ENCODE peak calls at places on chromosome 10, in four cellular contexts. J is IMR-90, Z is foreskin fibroblast, G is heart right ventricle. Y is an unnamed sample.

GRCh38 chr10:1498746-1499343 is 238.5 kb downstream of the ADARB2 start:
- DNase-seq in J (no peak), Z (no peak), G (no peak), Y (no peak)

GRCh38 chr10:4281207-4281825 is 496.3 kb upstream of the KLF6 start:
- DNase-seq in J (no peak), Z (peak; percentile 65), G (no peak), Y (no peak)

GRCh38 chr10:109593686-109594085 is 329.6 kb downstream of the XPNPEP1 start:
- DNase-seq in J (no peak), Z (no peak), G (no peak), Y (no peak)

GRCh38 chr10:102743078-102743587 is 615 bp upstream of the WBP1L start:
- DNase-seq in J (no peak), Z (no peak), G (no peak), Y (no peak)

GRCh38 chr10:95243318-95243617 is 47.5 kb downstream of the PDLIM1 start:
- DNase-seq in J (no peak), Z (no peak), G (no peak), Y (no peak)

GRCh38 chr10:122232781-122233180 is 38.3 kb upstream of the BTBD16 start:
- DNase-seq in J (peak; percentile 95), Z (peak; percentile 24), G (no peak), Y (peak; percentile 53)

GRCh38 chr10:13815766-13816165 is 229.0 kb downstream of the PRPF18 start:
- DNase-seq in J (peak; percentile 82), Z (peak; percentile 41), G (no peak), Y (no peak)

GRCh38 chr10:59098387-59098786 is 78.1 kb upstream of the PHYHIPL start:
- DNase-seq in J (peak; percentile 65), Z (peak; percentile 72), G (no peak), Y (peak; percentile 32)

GRCh38 chr10:43070121-43071085 is 6.5 kb upstream of the RET start:
- DNase-seq in J (no peak), Z (no peak), G (no peak), Y (no peak)

GRCh38 chr10:110664483-110665420 is 20.6 kb downstream of the RBM20 start:
- DNase-seq in J (peak; percentile 96), Z (peak; percentile 76), G (no peak), Y (peak; percentile 81)

GRCh38 chr10:110165239-110165638 is 42.2 kb upstream of the MXI1 start:
- DNase-seq in J (no peak), Z (no peak), G (no peak), Y (no peak)

GRCh38 chr10:19817251-19818046 is 1.2 kb downstream of the PLXDC2 start:
- DNase-seq in J (no peak), Z (no peak), G (peak; percentile 18), Y (no peak)

GRCh38 chr10:104072786-104073185 is 12.9 kb downstream of the COL17A1 start:
- DNase-seq in J (peak; percentile 7), Z (no peak), G (no peak), Y (no peak)
- H3K4me3 ChIP-seq in J (no peak overlapping the region), Z (no peak overlapping the region), G (no peak overlapping the region), Y (no peak overlapping the region)

GRCh38 chr10:113983552-113983951 is 60.1 kb upstream of the ADRB1 start:
- DNase-seq in J (no peak), Z (no peak), G (no peak), Y (no peak)
- TF ChIP-seq CTCF in J (no peak), Z (no peak), G (no peak), Y (no peak)

GRCh38 chr10:80540644-80541143 is 3.0 kb downstream of the SH2D4B start:
- DNase-seq in J (no peak), Z (no peak), G (no peak), Y (no peak)
- H3K4me3 ChIP-seq in J (no peak overlapping the region), Z (no peak overlapping the region), G (peak overlapping the region; percentile 22), Y (no peak overlapping the region)

DNA sequence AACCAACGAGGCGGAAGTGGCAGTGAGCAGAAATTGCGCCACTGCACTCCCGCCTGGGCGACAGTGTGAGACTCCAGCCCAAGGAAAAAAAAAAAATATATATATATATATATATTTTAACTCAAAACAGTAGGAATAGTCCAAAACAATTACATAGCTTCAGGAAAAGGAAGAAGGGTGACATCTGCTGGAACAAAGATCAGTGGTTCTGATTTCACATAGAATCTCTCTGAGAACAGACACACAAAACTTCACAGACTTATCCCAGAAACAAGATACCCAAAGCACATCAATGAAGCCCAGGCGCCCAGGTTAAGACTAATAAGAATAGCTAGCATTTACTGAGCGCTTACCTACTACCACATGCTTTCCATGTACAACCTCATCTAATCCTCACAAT is 45.0 kb downstream of the DNMBP start:
- DNase-seq in J (peak; percentile 42), Z (no peak), G (no peak), Y (no peak)
- TF ChIP-seq CTCF in J (peak; percentile 37), Z (no peak), G (no peak), Y (peak; percentile 12)

DNA sequence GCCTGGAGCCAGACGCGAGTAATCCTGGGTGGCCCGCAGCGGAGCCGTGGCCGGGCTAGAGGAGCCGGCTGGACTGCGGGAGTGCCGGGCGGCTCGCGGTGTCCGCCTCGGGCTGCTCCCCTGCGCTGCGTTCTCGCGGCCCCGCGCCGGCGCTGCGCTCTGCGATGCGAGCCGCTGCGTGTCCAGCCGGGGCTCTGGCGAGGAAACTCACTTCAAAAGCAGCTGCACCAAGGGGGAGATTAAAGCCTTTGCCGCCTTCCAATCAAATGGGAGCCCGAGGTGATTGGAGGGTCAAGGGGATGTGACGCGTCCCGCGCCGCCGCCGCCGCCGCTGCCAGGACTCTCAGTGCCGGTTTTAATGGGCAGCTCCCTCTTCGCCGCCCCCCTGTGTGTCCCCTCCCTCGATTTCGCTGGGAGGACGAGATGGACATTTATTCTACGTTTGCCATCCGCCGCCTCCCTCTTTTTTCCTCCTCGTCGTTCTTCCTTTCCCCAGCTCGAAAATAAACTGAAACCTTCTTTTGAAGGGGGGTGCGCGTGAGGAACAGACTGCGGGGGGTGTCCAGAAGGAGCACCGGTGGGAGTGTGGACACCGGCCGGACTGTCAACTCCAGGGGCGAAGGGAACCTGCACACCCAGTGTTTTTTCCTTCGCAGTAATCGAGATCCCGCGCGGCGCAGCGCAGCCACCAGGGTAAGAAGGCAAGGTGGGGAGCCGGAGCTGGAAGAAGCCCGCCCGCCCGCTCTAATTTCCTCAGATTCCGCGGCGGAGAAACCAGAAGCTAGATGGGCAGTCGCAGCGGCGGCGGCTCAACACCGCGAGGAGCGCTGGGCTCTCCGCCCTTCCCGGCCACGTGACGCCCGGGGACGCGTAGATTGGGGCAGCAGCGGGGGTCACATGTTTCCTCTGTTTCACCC is at the start of gene ZNF503:
- DNase-seq in J (peak; percentile 97), Z (peak; percentile 96), G (peak; percentile 97), Y (peak; percentile 85)
- H3K4me3 ChIP-seq in J (peak within 1 kb of the TSS; percentile 99), Z (peak within 1 kb of the TSS; percentile 98), G (peak within 1 kb of the TSS; percentile 88), Y (peak within 1 kb of the TSS; percentile 90)

GRCh38 chr10:77641788-77642397 is 4.3 kb upstream of the KCNMA1 start:
- DNase-seq in J (peak; percentile 83), Z (peak; percentile 72), G (peak; percentile 66), Y (peak; percentile 33)
- TF ChIP-seq CTCF in J (peak; percentile 88), Z (peak; percentile 51), G (peak; percentile 86), Y (peak; percentile 70)